ENCODE peak calls at places on chromosomes 1 and 21, in seven cellular contexts. B is neural crest cell; H is CD4-positive, alpha-beta T cell; N is psoas muscle; P is astrocyte of the spinal cord; W is progenitor cell of endocrine pancreas; A is mucosa of descending colon. G is an unnamed sample.

GRCh38 chr1:61047061-61047460 is 35.3 kb upstream of the NFIA start:
- DNase-seq in A (no peak), H (no peak), P (no peak), N (no peak), B (no peak), W (no peak), G (no peak)

GRCh38 chr1:15684042-15684461 is at the start of gene PLEKHM2:
- DNase-seq in B (peak), P (no peak), A (peak), W (no peak), H (peak), N (peak), G (no peak)

GRCh38 chr1:1032428-1032827 is 12.5 kb downstream of the AGRN start:
- DNase-seq in B (peak), A (peak), P (no peak), H (no peak), N (no peak), W (no peak), G (no peak)

GRCh38 chr21:40847956-40848355 is 998 bp upstream of the DSCAM start:
- DNase-seq in A (no peak), H (no peak), P (no peak), B (no peak), N (no peak), W (no peak), G (no peak)

GRCh38 chr21:37257967-37258877 is 8.9 kb downstream of the VPS26C start:
- DNase-seq in A (peak), N (peak), P (peak), H (peak), B (peak), W (peak), G (no peak)

GRCh38 chr1:25425098-25426085 is 4.8 kb upstream of the RHCE start:
- DNase-seq in B (no peak), A (peak), N (no peak), P (no peak), W (no peak), H (no peak), G (no peak)

GRCh38 chr1:174676856-174677255 is 229.1 kb downstream of the GPR52 start:
- DNase-seq in A (no peak), H (no peak), N (no peak), W (no peak), B (no peak), P (no peak), G (no peak)

GRCh38 chr1:185045793-185046441 is 559 bp downstream of the RNF2 start:
- DNase-seq in H (peak), P (peak), N (peak), W (peak), B (peak), A (no peak), G (no peak)

GRCh38 chr1:43621861-43622260 is 28.1 kb upstream of the KDM4A start:
- DNase-seq in N (no peak), A (peak), W (no peak), P (no peak), H (no peak), B (no peak), G (no peak)

GRCh38 chr1:22952694-22953391 is 19.8 kb downstream of the LACTBL1 start:
- DNase-seq in W (no peak), A (no peak), H (no peak), B (no peak), N (no peak), P (no peak), G (no peak)

GRCh38 chr1:209609403-209610377 is 26.2 kb downstream of the CAMK1G start:
- DNase-seq in B (no peak), W (no peak), N (no peak), H (no peak), P (no peak), A (no peak), G (no peak)

GRCh38 chr21:24941316-24942185 is 665.7 kb downstream of the MRPL39 start:
- DNase-seq in H (no peak), N (no peak), B (no peak), A (no peak), P (peak), W (no peak), G (no peak)

GRCh38 chr1:30880631-30881155 is 27.9 kb downstream of the SDC3 start:
- DNase-seq in B (no peak), A (no peak), H (no peak), N (no peak), P (no peak), W (no peak), G (no peak)

GRCh38 chr1:46501528-46501927 is 11.9 kb downstream of the DMBX1 start:
- DNase-seq in N (no peak), W (no peak), A (no peak), B (no peak), H (no peak), P (no peak), G (no peak)

GRCh38 chr1:180213401-180214177 is 16.5 kb upstream of the LHX4 start:
- DNase-seq in P (no peak), H (no peak), A (no peak), B (no peak), N (no peak), W (no peak), G (no peak)

GRCh38 chr21:42518216-42518615 is 4.6 kb downstream of the SLC37A1 start:
- DNase-seq in P (peak), A (no peak), W (no peak), H (no peak), N (no peak), B (no peak), G (no peak)

GRCh38 chr1:50959913-50960844 is at the start of gene FAF1:
- DNase-seq in B (peak), W (peak), H (peak), N (peak), A (peak), P (peak), G (peak)
- TF ChIP-seq CTCF in B (peak), W (peak), H (no peak), N (peak), A (peak), P (no peak), G (peak)

DNA sequence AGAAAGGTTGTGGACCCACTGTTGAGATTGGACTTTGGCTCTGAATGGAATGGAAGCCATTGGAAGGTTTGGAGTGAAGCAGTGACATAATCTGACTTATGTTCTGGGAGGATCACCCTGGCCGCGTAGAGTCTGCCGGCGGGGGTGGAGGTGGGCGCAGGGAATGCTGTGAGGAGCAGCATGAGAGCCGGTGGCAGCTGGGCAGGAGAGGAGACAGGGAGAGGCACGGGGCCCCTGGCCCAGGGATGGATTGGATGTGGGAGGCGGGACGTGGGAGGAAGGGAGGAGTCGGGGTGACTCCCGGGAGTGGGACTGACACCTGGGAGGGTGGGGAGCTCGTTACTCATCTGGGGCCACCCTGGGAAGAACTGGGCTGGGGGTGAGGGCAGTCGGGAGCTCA is 10.4 kb upstream of the KCNAB2 start:
- DNase-seq in A (no peak), B (no peak), P (no peak), H (no peak), N (no peak), W (no peak), G (no peak)
- TF ChIP-seq CTCF in A (no peak), B (no peak), P (no peak), H (no peak), N (no peak), W (no peak), G (no peak)

GRCh38 chr1:208445710-208446702 is 201.8 kb upstream of the PLXNA2 start:
- DNase-seq in H (no peak), B (no peak), P (no peak), W (no peak), N (no peak), A (peak), G (no peak)

GRCh38 chr1:208455821-208456220 is 211.6 kb upstream of the PLXNA2 start:
- DNase-seq in A (no peak), B (no peak), N (no peak), P (peak), W (no peak), H (no peak), G (no peak)

GRCh38 chr1:208448425-208448824 is 204.2 kb upstream of the PLXNA2 start:
- DNase-seq in P (no peak), A (no peak), W (no peak), H (no peak), N (no peak), B (no peak), G (no peak)

GRCh38 chr1:208450958-208451357 is 206.8 kb upstream of the PLXNA2 start:
- DNase-seq in B (no peak), A (no peak), H (no peak), P (no peak), W (no peak), N (no peak), G (no peak)

DNA sequence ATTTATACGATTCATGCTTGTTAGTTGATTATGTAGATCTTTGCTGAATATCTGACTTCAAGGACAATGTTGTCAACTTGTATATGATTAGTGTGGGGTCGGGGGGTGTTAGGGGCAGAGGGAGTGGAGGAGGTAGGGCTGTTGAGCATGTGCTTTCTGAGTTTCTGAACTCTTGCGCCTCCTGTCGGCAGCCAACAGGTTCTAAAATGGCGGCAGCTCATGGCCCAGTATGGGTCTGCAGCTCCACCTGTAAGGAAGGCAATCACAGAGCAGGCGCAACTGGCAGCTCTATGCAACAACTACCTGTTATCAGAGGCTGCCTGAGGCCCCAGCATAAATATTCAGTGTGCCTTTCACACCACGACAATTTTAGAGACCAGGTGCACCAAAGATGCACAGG is 205.8 kb upstream of the PLXNA2 start:
- DNase-seq in W (no peak), N (no peak), P (no peak), H (no peak), B (no peak), A (no peak), G (no peak)
- TF ChIP-seq CTCF in W (no peak), N (no peak), P (no peak), H (no peak), B (no peak), A (no peak), G (no peak)

GRCh38 chr1:36732038-36732402 is 249.3 kb upstream of the CSF3R start:
- DNase-seq in W (no peak), A (no peak), P (no peak), N (no peak), H (no peak), B (no peak), G (no peak)

GRCh38 chr1:36729289-36729688 is 246.6 kb upstream of the CSF3R start:
- DNase-seq in N (no peak), P (no peak), B (no peak), W (no peak), H (no peak), A (no peak), G (no peak)

GRCh38 chr1:36730599-36730998 is 247.9 kb upstream of the CSF3R start:
- DNase-seq in A (no peak), B (no peak), N (no peak), W (no peak), H (no peak), P (no peak), G (no peak)

GRCh38 chr1:36729716-36730510 is 247.2 kb upstream of the CSF3R start:
- DNase-seq in W (no peak), N (no peak), H (no peak), A (no peak), B (no peak), P (no peak), G (no peak)

GRCh38 chr1:36731226-36732037 is 248.7 kb upstream of the CSF3R start:
- DNase-seq in P (no peak), A (no peak), H (no peak), W (no peak), N (no peak), B (no peak), G (no peak)
- TF ChIP-seq CTCF in P (no peak), A (no peak), H (no peak), W (peak), N (no peak), B (no peak), G (no peak)

GRCh38 chr1:208475449-208475848 is 231.3 kb upstream of the PLXNA2 start:
- DNase-seq in A (no peak), H (no peak), W (no peak), P (peak), N (peak), B (no peak), G (no peak)

GRCh38 chr1:208479435-208479834 is 235.3 kb upstream of the PLXNA2 start:
- DNase-seq in A (no peak), W (no peak), P (no peak), B (no peak), H (no peak), N (no peak), G (no peak)

GRCh38 chr1:208476825-208477170 is 232.6 kb upstream of the PLXNA2 start:
- DNase-seq in B (no peak), H (no peak), P (no peak), A (no peak), N (no peak), W (no peak), G (no peak)

DNA sequence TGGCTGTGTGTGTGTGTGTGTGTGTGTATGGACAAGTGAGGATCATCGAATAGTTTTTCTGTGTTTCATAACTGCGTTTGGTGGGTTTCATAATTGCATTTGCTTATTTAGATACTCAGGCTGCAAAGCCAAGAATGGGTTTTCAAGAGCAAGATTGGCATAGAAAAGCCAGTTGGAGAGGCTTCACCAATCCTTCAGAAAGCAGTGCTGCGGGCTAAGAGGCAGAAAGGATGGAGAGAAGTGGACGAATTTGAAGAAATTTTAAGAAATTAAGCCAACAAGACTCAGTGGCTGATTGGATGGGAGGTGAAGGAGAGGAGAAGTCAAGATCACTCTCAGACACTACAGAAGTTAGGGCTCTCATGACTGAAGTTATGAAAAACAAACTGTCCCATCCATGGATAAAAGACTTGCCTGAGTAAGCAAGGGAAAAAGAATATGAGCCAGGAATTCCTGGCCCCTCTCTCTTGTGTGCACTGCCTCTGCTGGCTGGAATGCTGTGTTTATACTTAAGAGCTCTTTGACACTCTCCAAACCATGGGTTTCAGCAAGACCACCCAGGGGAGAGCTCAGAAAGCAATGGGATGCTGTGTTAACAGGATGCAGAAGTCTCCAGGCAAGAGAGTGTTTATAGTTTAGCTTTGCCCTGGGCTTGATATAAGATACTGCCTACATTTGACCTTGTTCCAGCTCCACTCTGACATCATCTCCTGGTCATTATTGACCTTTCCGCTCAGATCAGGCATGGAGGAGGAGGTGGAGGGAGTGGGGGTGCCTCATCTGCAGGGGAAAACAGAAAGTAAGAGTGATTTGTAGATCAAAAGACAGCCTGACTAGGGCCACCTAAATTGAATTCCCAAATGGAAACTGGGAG is 232.0 kb upstream of the PLXNA2 start:
- DNase-seq in A (no peak), P (peak), W (no peak), H (no peak), B (no peak), N (no peak), G (no peak)
- TF ChIP-seq CTCF in A (no peak), P (no peak), W (peak), H (no peak), B (peak), N (no peak), G (no peak)

G was measured in osteocyte.